ENCODE peak calls at places on chromosomes 16 and 17, in ten cellular contexts. U is ovary; Y is neural crest cell; G is PC-9; X is body of pancreas; I is CD8-positive, alpha-beta T cell; Q is heart left ventricle; B is mucosa of descending colon; F is tibial nerve; T is A549. Z is an unnamed sample.

GRCh38 chr17:4607773-4608187 is 23.5 kb downstream of the SMTNL2 start:
- DNase-seq in F (peak; percentile 73), T (no peak), G (no peak), U (peak; percentile 86), Q (peak; percentile 76), Y (no peak), X (peak; percentile 58), B (no peak), I (no peak), Z (peak; percentile 59)

GRCh38 chr17:7844292-7845154 is 10.3 kb upstream of the TMEM88 start:
- DNase-seq in X (peak; percentile 93), T (peak; percentile 97), G (peak; percentile 93), Q (peak; percentile 94), U (peak; percentile 89), Y (peak; percentile 79), I (peak; percentile 81), F (peak; percentile 88), B (peak; percentile 93), Z (peak; percentile 93)

GRCh38 chr16:80791411-80791810 is 13.0 kb downstream of the CDYL2 start:
- DNase-seq in F (no peak), G (no peak), B (no peak), U (no peak), Q (no peak), I (no peak), T (no peak), X (no peak), Y (no peak), Z (no peak)

GRCh38 chr17:2954898-2955445 is 108.4 kb downstream of the OR1D5 start:
- DNase-seq in U (no peak), I (no peak), B (no peak), T (peak; percentile 98), X (no peak), F (no peak), G (peak; percentile 80), Y (no peak), Q (no peak), Z (no peak)

GRCh38 chr17:14304222-14304844 is 3.5 kb downstream of the HS3ST3B1 start:
- DNase-seq in U (no peak), Y (no peak), T (no peak), F (no peak), X (no peak), I (no peak), B (no peak), G (no peak), Q (no peak), Z (peak; percentile 6)

GRCh38 chr17:50146230-50146926 is 4.1 kb downstream of the PPP1R9B start:
- DNase-seq in X (peak; percentile 49), I (no peak), F (no peak), B (peak; percentile 61), Q (no peak), U (no peak), G (no peak), Y (no peak), T (no peak), Z (no peak)

GRCh38 chr16:10519297-10519696 is 61.1 kb downstream of the EMP2 start:
- DNase-seq in T (no peak), I (no peak), U (no peak), Q (no peak), G (no peak), B (no peak), F (no peak), Y (no peak), X (no peak), Z (no peak)

GRCh38 chr16:81703177-81704155 is 75.6 kb upstream of the PLCG2 start:
- DNase-seq in B (peak; percentile 70), T (peak; percentile 92), U (peak; percentile 84), G (no peak), Q (no peak), X (no peak), Y (no peak), I (no peak), F (no peak), Z (no peak)

GRCh38 chr16:8950580-8951077 is 13.1 kb downstream of the USP7 start:
- DNase-seq in G (no peak), Y (no peak), F (no peak), X (no peak), T (no peak), U (no peak), I (no peak), B (no peak), Q (no peak), Z (no peak)

GRCh38 chr17:31508310-31509094 is 117.0 kb downstream of the RAB11FIP4 start:
- DNase-seq in I (peak; percentile 73), Y (no peak), F (no peak), Q (no peak), U (no peak), X (no peak), T (peak; percentile 41), G (no peak), B (no peak), Z (no peak)
- TF ChIP-seq CTCF in I (peak; percentile 56), Y (peak; percentile 45), F (no peak), Q (no peak), U (no peak), X (no peak), T (no peak), G (peak; percentile 32), B (no peak), Z (no peak)

DNA sequence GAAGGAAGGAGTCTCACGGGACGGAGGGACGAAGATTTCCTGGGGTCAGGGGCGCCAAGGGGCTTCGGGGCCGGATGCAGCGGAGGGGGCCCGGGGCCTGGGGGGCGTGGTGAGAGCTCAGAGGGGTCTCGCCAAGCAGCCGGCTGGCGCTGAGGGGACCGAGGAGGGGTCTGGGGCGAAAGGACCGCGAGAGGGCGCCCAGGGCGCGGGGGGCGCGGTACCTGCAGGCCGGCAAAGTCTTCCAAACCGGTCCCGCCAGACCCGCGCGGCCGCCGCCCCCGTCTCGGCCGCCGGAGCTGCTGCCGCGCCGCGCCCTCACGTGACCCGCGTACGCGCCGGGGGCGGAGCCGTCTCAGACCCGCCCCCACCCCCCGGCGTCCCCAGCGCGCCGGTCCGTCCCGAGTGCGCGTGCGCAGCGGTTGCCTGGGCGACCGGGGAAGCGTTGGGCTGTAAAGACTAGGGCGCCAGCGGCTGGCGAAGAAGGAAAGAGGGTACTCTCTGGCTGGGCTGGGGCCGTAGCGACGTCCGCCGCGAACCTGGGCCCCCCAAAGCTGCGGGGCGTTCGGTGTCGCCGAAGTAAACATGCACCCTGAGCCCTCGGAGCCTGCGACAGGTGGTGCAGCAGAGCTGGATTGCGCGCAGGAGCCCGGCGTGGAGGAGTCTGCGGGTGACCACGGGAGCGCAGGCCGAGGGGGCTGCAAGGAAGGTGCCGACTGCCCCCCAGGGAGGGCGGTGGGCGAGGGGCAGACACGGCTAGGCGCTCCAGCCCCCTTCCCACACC is at the start of the genes DNAAF1 and HSDL1:
- DNase-seq in Q (peak; percentile 90), Y (peak; percentile 94), X (peak; percentile 94), B (peak; percentile 92), U (peak; percentile 95), F (peak; percentile 85), G (peak; percentile 95), T (peak; percentile 83), I (peak; percentile 94), Z (peak; percentile 93)
- TF ChIP-seq CTCF in Q (no peak), Y (no peak), X (no peak), B (no peak), U (peak; percentile 4), F (no peak), G (peak; percentile 43), T (no peak), I (no peak), Z (no peak)

GRCh38 chr17:63070031-63070430 is 104.0 kb downstream of the TANC2 start:
- DNase-seq in F (no peak), U (no peak), B (no peak), X (no peak), I (no peak), Y (no peak), Q (no peak), T (no peak), G (no peak), Z (no peak)

GRCh38 chr17:63071797-63072196 is 105.8 kb downstream of the TANC2 start:
- DNase-seq in T (no peak), G (no peak), Y (no peak), Q (no peak), B (no peak), X (no peak), U (no peak), I (no peak), F (no peak), Z (no peak)

GRCh38 chr17:63066158-63066808 is 100.2 kb downstream of the TANC2 start:
- DNase-seq in B (no peak), G (no peak), X (no peak), U (no peak), Q (no peak), Y (no peak), F (no peak), I (no peak), T (no peak), Z (no peak)

DNA sequence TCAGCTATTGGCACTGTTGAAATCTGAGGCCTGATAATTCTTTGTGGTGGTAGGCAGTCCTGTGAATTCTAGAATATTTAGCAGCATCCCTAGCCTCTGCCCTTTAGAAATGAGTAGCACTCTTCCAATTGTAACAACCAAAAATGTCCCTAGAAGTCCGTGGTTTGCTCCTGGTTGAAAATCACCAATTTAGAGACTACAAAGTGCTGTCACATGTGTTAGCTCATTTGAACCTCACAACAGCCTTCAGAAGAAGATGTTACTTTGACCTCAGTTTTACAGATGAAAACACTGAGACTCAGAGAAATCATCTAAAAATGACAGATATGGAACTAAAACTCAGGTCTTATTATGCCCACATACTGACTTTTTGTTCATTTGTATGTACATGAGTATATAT is 103.2 kb downstream of the TANC2 start:
- DNase-seq in Y (no peak), G (no peak), F (no peak), I (no peak), U (no peak), B (no peak), T (no peak), Q (no peak), X (no peak), Z (no peak)
- TF ChIP-seq CTCF in Y (no peak), G (no peak), F (no peak), I (no peak), U (no peak), B (no peak), T (no peak), Q (no peak), X (no peak), Z (no peak)

GRCh38 chr17:64130559-64131001 is 636 bp upstream of the ERN1 start:
- DNase-seq in X (no peak), Y (no peak), B (peak; percentile 63), U (peak; percentile 62), F (peak; percentile 47), Q (peak; percentile 59), I (peak; percentile 44), G (no peak), T (no peak), Z (peak; percentile 57)

GRCh38 chr17:64128787-64129514 is 993 bp downstream of the ERN1 start:
- DNase-seq in F (peak; percentile 35), G (peak; percentile 34), Q (no peak), I (no peak), U (peak; percentile 52), B (peak; percentile 63), T (peak; percentile 51), Y (no peak), X (peak; percentile 69), Z (no peak)

GRCh38 chr17:64129515-64129764 is 504 bp downstream of the ERN1 start:
- DNase-seq in F (no peak), U (no peak), G (no peak), T (no peak), B (no peak), X (no peak), I (no peak), Q (no peak), Y (no peak), Z (no peak)

GRCh38 chr17:64131606-64132270 is 1.8 kb upstream of the ERN1 start:
- DNase-seq in U (no peak), Q (no peak), F (no peak), B (no peak), I (no peak), T (no peak), Y (no peak), G (no peak), X (no peak), Z (no peak)

GRCh38 chr17:64129765-64130558 is at the start of gene ERN1:
- DNase-seq in F (peak; percentile 85), G (peak; percentile 94), T (peak; percentile 94), X (peak; percentile 95), Y (peak; percentile 81), B (peak; percentile 96), Q (peak; percentile 95), I (peak; percentile 90), U (peak; percentile 95), Z (peak; percentile 93)
- TF ChIP-seq CTCF in F (no peak), G (no peak), T (no peak), X (no peak), Y (no peak), B (no peak), Q (no peak), I (no peak), U (no peak), Z (no peak)

Z was measured in lung.